ENCODE peak calls at places on chromosomes 6 and 20, in four cellular contexts. B is IMR-90, Z is endothelial cell of umbilical vein, N is K562. P is an unnamed sample.

GRCh38 chr6:53510751-53511150 is 34.1 kb downstream of the GCLC start:
- DNase-seq in N (no peak), B (no peak), Z (no peak), P (no peak)

GRCh38 chr6:168086616-168087015 is 7.6 kb upstream of the FRMD1 start:
- DNase-seq in Z (no peak), N (no peak), B (no peak), P (no peak)

GRCh38 chr20:43188861-43189613 is 669 bp downstream of the PTPRT start:
- DNase-seq in Z (no peak), N (no peak), B (no peak), P (no peak)

GRCh38 chr6:71388068-71388744 is 99.6 kb downstream of the OGFRL1 start:
- DNase-seq in Z (no peak), B (no peak), N (no peak), P (no peak)

GRCh38 chr6:70709826-70710225 is 42.1 kb downstream of the SMAP1 start:
- DNase-seq in B (peak; percentile 90), Z (no peak), N (no peak), P (no peak)

GRCh38 chr6:45584127-45584526 is 206.4 kb upstream of the SUPT3H start:
- DNase-seq in N (no peak), B (no peak), Z (no peak), P (no peak)

GRCh38 chr6:3324262-3324942 is 65.7 kb downstream of the PSMG4 start:
- DNase-seq in Z (peak; percentile 93), N (peak; percentile 88), B (peak; percentile 97), P (peak; percentile 48)

GRCh38 chr6:15308445-15309213 is 62.8 kb downstream of the JARID2 start:
- DNase-seq in N (no peak), B (peak; percentile 40), Z (peak; percentile 64), P (no peak)

GRCh38 chr20:57590485-57591288 is 29.5 kb downstream of the ZBP1 start:
- DNase-seq in B (no peak), Z (no peak), N (no peak), P (no peak)

GRCh38 chr6:93550551-93551276 is 131.4 kb upstream of the EPHA7 start:
- DNase-seq in N (no peak), B (no peak), Z (no peak), P (no peak)
- TF ChIP-seq FOS in N (no peak), B (no peak), Z (no peak), P (no peak)

GRCh38 chr20:20755674-20756319 is 43.4 kb upstream of the RALGAPA2 start:
- DNase-seq in B (no peak), Z (no peak), N (no peak), P (no peak)

GRCh38 chr20:20755227-20755626 is 42.8 kb upstream of the RALGAPA2 start:
- DNase-seq in N (no peak), Z (no peak), B (no peak), P (no peak)

GRCh38 chr20:20754758-20755157 is 42.3 kb upstream of the RALGAPA2 start:
- DNase-seq in Z (no peak), N (no peak), B (no peak), P (no peak)

GRCh38 chr20:20761302-20761701 is 48.9 kb upstream of the RALGAPA2 start:
- DNase-seq in N (no peak), Z (peak; percentile 87), B (no peak), P (no peak)

DNA sequence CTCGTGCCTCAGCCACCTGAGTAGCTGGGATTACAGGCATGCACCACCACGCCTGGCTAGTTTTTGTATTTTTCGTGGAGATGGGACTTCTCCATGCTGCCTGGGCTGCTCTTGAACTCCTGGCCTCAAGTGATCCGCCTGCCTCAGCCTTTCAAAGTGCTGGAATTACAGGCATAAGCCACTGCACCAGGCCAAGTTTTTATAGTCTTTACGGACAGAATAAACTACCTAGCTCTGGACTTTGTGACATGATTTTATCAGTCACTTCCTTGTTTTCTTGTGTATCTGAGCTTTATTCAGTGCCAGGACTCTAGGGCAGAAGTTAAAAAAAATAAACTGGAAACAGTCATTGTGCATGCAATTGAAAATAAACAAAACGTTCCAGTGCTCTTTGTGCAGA is 46.7 kb upstream of the RALGAPA2 start:
- DNase-seq in Z (peak; percentile 81), N (no peak), B (no peak), P (no peak)
- TF ChIP-seq FOS in Z (no peak), N (no peak), B (no peak), P (no peak)

DNA sequence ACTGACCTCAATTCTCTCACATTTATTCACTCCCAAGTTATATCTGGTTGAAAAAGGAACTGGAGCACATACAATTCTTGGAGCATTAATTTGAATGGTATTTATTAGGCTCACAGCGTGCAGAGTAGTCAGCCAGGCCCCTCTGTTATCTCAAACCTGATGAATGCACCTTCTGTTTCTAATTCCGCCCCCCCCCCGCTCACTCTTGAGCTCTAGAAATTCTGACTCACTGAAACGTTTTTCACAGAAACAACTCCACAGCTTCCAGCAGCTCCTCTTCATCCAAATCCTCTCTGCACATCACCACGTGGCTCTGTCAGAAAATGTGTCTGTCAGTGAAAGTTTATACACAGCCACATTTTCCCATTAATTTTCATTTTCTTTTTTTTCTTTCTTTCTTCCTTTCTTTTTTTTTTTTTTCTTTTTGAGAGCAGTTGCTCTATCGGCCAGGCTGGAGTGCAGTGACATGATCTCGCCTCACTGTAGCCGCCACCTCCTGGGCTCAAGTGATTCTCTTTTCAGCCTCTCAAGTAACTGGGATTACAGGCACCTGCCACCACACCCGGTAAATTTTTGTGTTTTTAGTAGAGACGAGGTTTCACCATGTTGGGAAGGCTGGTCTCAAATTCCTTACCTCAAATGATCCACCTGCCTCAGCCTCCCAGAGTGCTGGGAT is 109.4 kb downstream of the TBXT start:
- DNase-seq in N (no peak), Z (no peak), B (peak; percentile 69), P (no peak)
- TF ChIP-seq FOS in N (no peak), Z (no peak), B (no peak), P (no peak)

GRCh38 chr20:51525241-51526104 is 17.0 kb downstream of the NFATC2 start:
- DNase-seq in N (peak; percentile 66), Z (peak; percentile 45), B (no peak), P (no peak)
- TF ChIP-seq FOS in N (no peak), Z (no peak), B (no peak), P (no peak)